ENCODE peak calls at places on chromosome 20, in ten cellular contexts. J is right cardiac atrium; L is H1; X is CD8-positive, alpha-beta memory T cell; Q is transverse colon; G is CD4-positive, CD25-positive, alpha-beta regulatory T cell; C is neural progenitor cell; N is small intestine; P is adrenal gland; R is tibial nerve. M is an unnamed sample.

GRCh38 chr20:10861086-10861485 is 187.3 kb upstream of the JAG1 start:
- DNase-seq in J (no peak), R (no peak), N (no peak), P (no peak), C (no peak), X (no peak), Q (no peak), L (no peak), G (no peak), M (no peak)

GRCh38 chr20:34562643-34563042 is 4.1 kb downstream of the MAP1LC3A start:
- DNase-seq in R (no peak), X (no peak), L (peak; percentile 56), G (no peak), N (no peak), Q (no peak), P (no peak), J (peak; percentile 66), C (peak; percentile 59), M (peak; percentile 59)

GRCh38 chr20:16761305-16761829 is 13.2 kb downstream of the OTOR start:
- DNase-seq in J (no peak), L (peak; percentile 59), P (peak; percentile 53), Q (peak; percentile 36), X (peak; percentile 20), R (no peak), C (peak; percentile 81), G (peak; percentile 51), N (peak; percentile 70), M (peak; percentile 51)

GRCh38 chr20:43915209-43916072 is 789 bp downstream of the TOX2 start:
- DNase-seq in L (peak; percentile 78), P (no peak), J (no peak), R (no peak), G (peak; percentile 31), X (peak; percentile 6), Q (peak; percentile 30), C (peak; percentile 75), N (no peak), M (no peak)

GRCh38 chr20:59756241-59756640 is 151.9 kb downstream of the PHACTR3 start:
- DNase-seq in X (no peak), G (no peak), P (no peak), J (no peak), R (no peak), C (no peak), L (no peak), Q (no peak), N (no peak), M (no peak)

GRCh38 chr20:32621071-32621913 is 36.2 kb upstream of the NOL4L start:
- DNase-seq in C (peak; percentile 62), Q (no peak), R (no peak), N (no peak), L (no peak), G (no peak), J (peak; percentile 34), P (no peak), X (no peak), M (no peak)

GRCh38 chr20:25310268-25310920 is 62.5 kb downstream of the PYGB start:
- DNase-seq in C (peak; percentile 30), Q (peak; percentile 81), P (peak; percentile 93), L (no peak), N (peak; percentile 95), X (no peak), J (peak; percentile 27), R (peak; percentile 41), G (peak; percentile 41), M (peak; percentile 72)

GRCh38 chr20:36548704-36549627 is 7.6 kb downstream of the MYL9 start:
- DNase-seq in L (no peak), Q (no peak), R (no peak), C (no peak), J (peak; percentile 48), X (no peak), P (no peak), G (no peak), N (no peak), M (no peak)

GRCh38 chr20:31698803-31699718 is 23.6 kb downstream of the BCL2L1 start:
- DNase-seq in R (no peak), N (peak; percentile 87), X (no peak), P (peak; percentile 87), L (no peak), Q (peak; percentile 67), G (no peak), J (no peak), C (no peak), M (no peak)

GRCh38 chr20:19361801-19362200 is 149.4 kb downstream of the SLC24A3 start:
- DNase-seq in G (no peak), Q (no peak), J (no peak), C (no peak), L (no peak), R (no peak), P (no peak), X (no peak), N (no peak), M (no peak)

GRCh38 chr20:60629206-60629605 is 622.9 kb upstream of the CDH4 start:
- DNase-seq in X (no peak), P (no peak), N (no peak), Q (no peak), J (no peak), L (no peak), C (no peak), G (no peak), R (no peak), M (no peak)

GRCh38 chr20:46174469-46175126 is 56.5 kb downstream of the CD40 start:
- DNase-seq in L (peak; percentile 92), G (peak; percentile 60), J (peak; percentile 84), Q (peak; percentile 74), R (peak; percentile 55), N (peak; percentile 55), C (peak; percentile 94), P (peak; percentile 55), X (peak; percentile 50), M (peak; percentile 92)

GRCh38 chr20:44348168-44348659 is 7.3 kb upstream of the HNF4A start:
- DNase-seq in C (no peak), G (no peak), N (no peak), X (no peak), L (no peak), R (no peak), Q (no peak), J (no peak), P (no peak), M (no peak)

DNA sequence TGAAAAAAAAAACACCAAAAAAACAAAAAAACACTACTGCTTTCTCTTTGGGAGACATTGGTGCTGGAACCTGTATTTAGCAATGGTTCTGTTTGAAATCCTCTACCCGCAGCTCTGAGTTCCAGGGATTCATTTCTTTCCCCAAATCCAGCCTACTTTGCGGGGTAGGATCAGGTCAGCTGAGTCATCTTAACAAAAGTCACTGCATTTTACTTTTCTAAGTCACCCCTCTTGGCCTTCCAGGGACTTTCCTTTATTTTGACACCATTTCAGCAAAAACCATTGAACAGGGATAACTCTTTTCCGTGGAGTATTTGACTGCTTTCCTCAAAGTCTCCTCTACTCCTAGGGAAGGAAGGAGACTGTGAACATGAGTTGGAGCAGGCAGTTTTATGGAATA is 837.6 kb downstream of the MAFB start:
- DNase-seq in P (no peak), J (no peak), Q (no peak), C (no peak), N (no peak), R (no peak), L (no peak), G (no peak), X (no peak), M (no peak)
- H3K4me1 ChIP-seq in P (peaks cover 9% of the 10 kb centered on the region), J (peaks cover 8% of the 10 kb centered on the region), Q (peaks cover 19% of the 10 kb centered on the region), C (peaks cover 58% of the 10 kb centered on the region), N (peaks cover 3% of the 10 kb centered on the region), R (peaks cover 30% of the 10 kb centered on the region), L (peaks cover 2% of the 10 kb centered on the region), G (no peaks in the 10 kb centered on the region), X (no peaks in the 10 kb centered on the region), M (no peaks in the 10 kb centered on the region)

GRCh38 chr20:62914970-62915457 is 11.3 kb downstream of the DIDO1 start:
- DNase-seq in L (no peak), Q (no peak), G (no peak), J (no peak), X (no peak), P (no peak), R (no peak), N (peak; percentile 37), C (peak; percentile 88), M (no peak)
- H3K4me1 ChIP-seq in L (peaks cover 14% of the 10 kb centered on the region), Q (peaks cover 49% of the 10 kb centered on the region), G (peaks cover 62% of the 10 kb centered on the region), J (peaks cover 19% of the 10 kb centered on the region), X (peaks cover 68% of the 10 kb centered on the region), P (peaks cover 45% of the 10 kb centered on the region), R (peaks cover 84% of the 10 kb centered on the region), N (peaks cover 16% of the 10 kb centered on the region), C (peaks cover 53% of the 10 kb centered on the region), M (peaks cover 6% of the 10 kb centered on the region)

DNA sequence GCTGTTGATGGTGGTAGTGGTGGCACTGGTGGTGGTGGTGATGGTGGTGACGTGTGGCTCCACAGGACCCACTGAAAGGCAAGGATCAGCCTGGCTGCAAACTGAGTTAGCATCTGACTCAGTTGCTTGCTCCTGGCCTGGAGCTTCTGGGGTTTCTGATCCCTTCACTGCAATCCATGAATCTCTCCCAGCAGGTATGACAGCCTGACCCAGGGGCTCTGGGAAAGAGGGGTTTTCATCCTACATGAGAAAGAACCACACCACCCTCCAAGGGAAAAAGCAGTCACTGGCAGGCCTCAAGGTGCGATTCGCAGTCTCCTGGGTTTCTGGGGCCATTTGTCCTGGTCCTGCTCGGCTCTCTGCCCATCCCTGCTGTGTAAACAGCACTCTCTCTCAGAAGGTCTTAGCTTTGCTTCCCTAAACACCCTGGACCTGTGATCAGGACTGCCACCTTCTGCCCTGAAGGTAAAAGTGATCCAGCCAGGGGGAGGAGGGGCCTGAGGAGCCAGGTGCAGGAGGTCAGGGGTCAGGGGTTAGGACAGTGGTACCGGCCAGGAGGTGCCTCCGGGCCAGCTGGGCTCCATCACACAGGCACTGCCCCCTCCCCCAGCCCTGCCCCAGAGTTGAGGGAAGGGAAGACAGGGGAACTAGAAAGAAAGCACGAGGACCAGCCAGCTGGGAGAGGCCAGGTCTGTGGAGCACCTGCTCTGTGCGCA is 152.0 kb downstream of the BMP7 start:
- DNase-seq in G (no peak), N (no peak), R (no peak), X (no peak), J (no peak), Q (no peak), P (no peak), L (no peak), C (no peak), M (no peak)
- H3K4me1 ChIP-seq in G (no peaks in the 10 kb centered on the region), N (no peaks in the 10 kb centered on the region), R (peaks cover 7% of the 10 kb centered on the region), X (no peaks in the 10 kb centered on the region), J (no peaks in the 10 kb centered on the region), Q (no peaks in the 10 kb centered on the region), P (no peaks in the 10 kb centered on the region), L (no peaks in the 10 kb centered on the region), C (no peaks in the 10 kb centered on the region), M (no peaks in the 10 kb centered on the region)

GRCh38 chr20:50287512-50287911 is 96.9 kb downstream of the CEBPB start:
- DNase-seq in G (no peak), P (no peak), X (no peak), J (peak; percentile 31), C (no peak), N (no peak), L (no peak), Q (no peak), R (no peak), M (no peak)

GRCh38 chr20:50285376-50286173 is 94.9 kb downstream of the CEBPB start:
- DNase-seq in R (peak; percentile 63), N (no peak), G (no peak), X (no peak), L (no peak), J (peak; percentile 74), P (peak; percentile 60), Q (no peak), C (no peak), M (peak; percentile 84)

GRCh38 chr20:50286609-50287008 is 96.0 kb downstream of the CEBPB start:
- DNase-seq in Q (peak; percentile 43), R (peak; percentile 59), C (no peak), J (peak; percentile 83), N (no peak), P (no peak), L (no peak), X (no peak), G (no peak), M (peak; percentile 81)

GRCh38 chr20:50284811-50285375 is 94.3 kb downstream of the CEBPB start:
- DNase-seq in R (no peak), L (no peak), X (no peak), N (no peak), G (no peak), Q (no peak), J (peak; percentile 85), C (no peak), P (peak; percentile 28), M (peak; percentile 72)

GRCh38 chr20:50286174-50286511 is 95.5 kb downstream of the CEBPB start:
- DNase-seq in P (no peak), G (no peak), L (no peak), Q (no peak), N (no peak), X (no peak), R (no peak), C (no peak), J (no peak), M (no peak)
- H3K4me1 ChIP-seq in P (peaks cover 22% of the 10 kb centered on the region), G (no peaks in the 10 kb centered on the region), L (no peaks in the 10 kb centered on the region), Q (peaks cover 2% of the 10 kb centered on the region), N (peaks cover 2% of the 10 kb centered on the region), X (no peaks in the 10 kb centered on the region), R (peaks cover 64% of the 10 kb centered on the region), C (peaks cover 8% of the 10 kb centered on the region), J (peaks cover 8% of the 10 kb centered on the region), M (peaks cover 35% of the 10 kb centered on the region)

M was measured in BE2C.